ENCODE peak calls at places on chromosomes 11 and 22, in four cellular contexts. U, G, Q and K are unnamed samples. For H3K9me3, the result is how much of the 10 kb centered on the place peaks cover.

GRCh38 chr11:45238724-45239123 is 47.4 kb downstream of the SYT13 start:
- DNase-seq in U (no peak), Q (peak), G (no peak), K (no peak)

GRCh38 chr11:1283906-1284305 is 25.5 kb downstream of the TOLLIP start:
- DNase-seq in U (no peak), G (no peak), Q (no peak), K (no peak)

GRCh38 chr22:42799061-42799460 is 58.0 kb downstream of the ARFGAP3 start:
- DNase-seq in U (no peak), G (no peak), Q (no peak), K (no peak)

GRCh38 chr11:57764527-57764926 is 2.9 kb downstream of the CTNND1 start:
- DNase-seq in U (no peak), G (no peak), Q (no peak), K (no peak)

GRCh38 chr11:102473543-102473942 is 21.0 kb upstream of the TMEM123 start:
- DNase-seq in Q (no peak), U (no peak), G (no peak), K (no peak)

GRCh38 chr11:14500181-14500651 is 605 bp upstream of the COPB1 start:
- DNase-seq in G (peak), Q (peak), U (peak), K (no peak)

GRCh38 chr11:72625746-72626636 is 48.2 kb downstream of the PDE2A start:
- DNase-seq in G (peak), Q (no peak), U (peak), K (peak)

GRCh38 chr11:82814379-82814778 is 80.7 kb upstream of the FAM181B start:
- DNase-seq in Q (no peak), U (no peak), G (no peak), K (no peak)

GRCh38 chr11:114153224-114153623 is 93.7 kb downstream of the ZBTB16 start:
- DNase-seq in U (no peak), G (peak), Q (no peak), K (no peak)

GRCh38 chr11:60594998-60595637 is 79.9 kb downstream of the MS4A13 start:
- DNase-seq in U (no peak), Q (no peak), G (no peak), K (no peak)

GRCh38 chr11:24575392-24575791 is 78.5 kb downstream of the LUZP2 start:
- DNase-seq in G (no peak), U (no peak), Q (no peak), K (no peak)

GRCh38 chr11:116661056-116661455 is 111.7 kb downstream of the BUD13 start:
- DNase-seq in U (no peak), Q (no peak), G (peak), K (no peak)

DNA sequence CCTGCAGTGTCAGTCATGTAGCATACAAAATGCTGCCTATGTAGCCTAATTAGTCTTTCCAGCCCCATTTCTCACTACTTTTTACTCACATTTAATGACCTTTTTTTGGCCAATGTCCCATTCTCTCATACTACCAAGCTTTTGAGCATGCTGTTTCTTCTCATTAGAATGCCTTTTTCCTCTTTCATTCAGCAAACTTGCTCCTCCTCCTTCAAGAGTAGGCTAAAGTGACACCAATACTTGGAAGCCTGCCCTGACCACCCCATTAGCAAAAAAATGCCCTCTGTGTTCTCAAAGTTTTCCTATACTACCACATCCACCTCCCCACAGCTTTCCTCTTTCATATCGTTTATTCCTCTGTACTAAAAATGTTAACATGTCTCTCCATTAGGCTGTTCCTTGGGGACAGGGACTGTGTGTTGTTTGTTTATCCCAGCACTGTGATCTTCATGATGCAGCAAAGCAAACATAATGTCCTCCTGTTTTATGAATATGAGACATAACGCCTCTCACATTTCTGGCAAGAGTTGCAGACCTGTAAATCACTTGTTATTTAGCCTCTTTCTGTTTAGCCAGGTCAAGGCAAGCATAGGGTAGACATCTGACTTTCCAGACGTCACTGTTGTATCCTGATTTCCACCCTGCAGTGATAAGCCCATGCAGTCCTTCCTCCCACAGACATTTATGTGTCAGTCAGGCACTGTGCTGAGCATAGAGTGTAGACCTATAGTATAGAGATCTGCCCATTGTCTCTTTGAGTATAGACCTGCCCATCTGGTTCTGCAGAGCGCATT is 62.0 kb upstream of the UCP3 start:
- DNase-seq in U (no peak), G (no peak), Q (no peak), K (no peak)
- TF ChIP-seq POLR2A in U (no peak), G (no peak), Q (no peak), K (no peak)

GRCh38 chr22:49457146-49457545 is 370.5 kb downstream of the BRD1 start:
- DNase-seq in Q (no peak), G (no peak), U (no peak), K (no peak)
- H3K9me3 ChIP-seq in Q (under half), G (under half), U (under half), K (under half)

DNA sequence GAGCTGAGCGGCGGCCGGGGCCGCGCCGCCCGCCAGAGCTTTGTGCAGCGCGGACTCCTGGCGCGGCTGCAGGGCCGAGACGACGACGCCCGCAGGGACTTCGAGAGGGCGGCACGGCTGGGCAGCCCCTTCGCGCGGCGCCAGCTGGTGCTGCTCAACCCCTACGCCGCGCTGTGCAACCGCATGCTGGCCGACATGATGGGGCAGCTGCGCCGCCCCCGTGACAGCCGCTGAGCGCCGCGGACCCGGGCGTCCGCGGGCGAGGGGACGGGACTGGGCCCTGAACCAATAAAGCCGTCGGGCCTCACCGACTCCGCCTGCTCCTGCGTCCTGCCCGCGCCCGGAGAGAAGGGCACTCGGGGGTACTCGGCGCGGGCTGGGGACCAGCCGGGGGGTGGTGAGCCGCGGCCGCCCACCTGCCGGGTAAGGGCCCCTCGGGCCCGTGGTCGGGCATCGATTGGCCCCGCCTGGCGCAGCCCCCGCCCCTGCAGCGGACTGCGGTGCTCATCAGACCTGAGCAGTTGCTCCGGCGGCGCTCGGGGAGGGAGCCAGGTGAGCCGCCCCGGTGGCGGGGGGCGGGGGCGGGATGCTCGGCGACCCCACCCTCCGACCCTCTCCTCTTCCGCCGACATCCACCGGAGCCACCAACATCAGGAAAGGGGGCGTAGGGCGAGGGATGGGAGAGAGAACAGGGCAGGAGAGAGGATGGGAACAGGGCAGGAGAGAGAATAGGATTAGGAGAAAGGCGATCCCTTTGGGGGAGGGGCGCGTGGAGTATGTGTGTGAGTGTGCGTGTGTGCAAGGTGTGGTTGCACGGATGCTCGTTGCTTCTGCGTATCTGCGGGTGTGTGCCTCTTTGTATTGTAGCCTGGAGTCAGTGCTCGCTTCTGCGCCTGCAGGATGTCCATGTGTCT is at the start of gene TMEM25:
- DNase-seq in U (peak), Q (no peak), G (peak), K (peak)
- TF ChIP-seq POLR2A in U (peak), Q (no peak), G (peak), K (peak)

DNA sequence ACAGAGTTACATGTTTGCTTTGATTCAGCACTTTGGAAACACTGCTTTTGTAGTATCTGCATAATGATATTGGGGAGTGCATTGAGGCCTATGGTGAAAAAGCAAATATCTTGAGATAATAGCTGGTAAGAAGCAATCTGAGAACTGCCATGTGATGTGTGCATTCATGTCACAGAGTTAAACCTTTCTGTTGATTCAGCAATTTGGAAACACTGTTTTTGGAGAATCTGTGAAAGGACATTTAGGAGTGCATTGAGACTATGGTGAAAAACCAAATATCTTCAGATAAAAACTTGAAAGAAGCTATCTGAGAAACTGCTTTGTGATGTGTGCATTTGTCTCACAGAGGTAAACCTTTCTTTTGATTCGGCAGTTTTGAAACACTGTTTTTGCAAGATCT is 346.8 kb downstream of the OR4C45 start:
- DNase-seq in Q (no peak), G (no peak), U (no peak), K (no peak)
- H3K9me3 ChIP-seq in Q (under half), G (under half), U (under half), K (half or more)

GRCh38 chr22:36528795-36529718 is at the start of gene EIF3D:
- DNase-seq in Q (peak), G (peak), U (peak), K (peak)
- TF ChIP-seq POLR2A in Q (peak), G (peak), U (peak), K (peak)

DNA sequence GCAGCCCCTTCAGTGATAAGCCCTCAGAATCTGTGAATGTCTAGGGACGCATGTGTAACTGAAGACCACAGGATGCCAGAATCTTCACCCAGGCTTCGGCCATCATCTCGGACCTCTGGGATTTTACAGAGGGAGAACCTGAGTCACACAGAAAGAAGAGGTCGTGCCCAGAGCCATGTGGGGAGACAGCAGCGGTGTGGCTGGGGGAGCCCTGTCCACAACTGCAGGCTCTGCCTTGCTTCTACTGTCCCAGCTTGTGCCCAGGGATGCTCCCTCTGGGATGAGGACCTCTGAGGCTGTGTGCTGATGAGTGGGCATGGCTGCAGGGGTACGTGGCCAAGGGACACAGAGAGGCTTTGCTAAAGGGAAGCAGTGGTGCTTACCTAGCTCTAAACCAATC is 582.0 kb downstream of the TBC1D22A start:
- DNase-seq in U (no peak), G (no peak), Q (no peak), K (no peak)
- H3K9me3 ChIP-seq in U (under half), G (under half), Q (under half), K (under half)

GRCh38 chr11:66069715-66070603 is at the start of gene PACS1:
- DNase-seq in G (peak), U (peak), Q (peak), K (peak)
- TF ChIP-seq POLR2A in G (peak), U (peak), Q (peak), K (no peak)

GRCh38 chr22:47605886-47606285 is 843.4 kb downstream of the TBC1D22A start:
- DNase-seq in G (no peak), Q (no peak), U (no peak), K (no peak)
- H3K9me3 ChIP-seq in G (under half), Q (under half), U (under half), K (under half)

GRCh38 chr11:129814244-129814992 is 1.2 kb upstream of the TMEM45B start:
- DNase-seq in Q (no peak), U (no peak), G (no peak), K (no peak)

GRCh38 chr11:129819237-129819636 is 3.6 kb downstream of the TMEM45B start:
- DNase-seq in Q (no peak), G (no peak), U (no peak), K (no peak)

GRCh38 chr11:129813216-129813791 is 2.3 kb upstream of the TMEM45B start:
- DNase-seq in G (no peak), U (no peak), Q (no peak), K (no peak)

GRCh38 chr11:129817282-129818051 is 1.8 kb downstream of the TMEM45B start:
- DNase-seq in G (no peak), U (no peak), Q (no peak), K (no peak)

DNA sequence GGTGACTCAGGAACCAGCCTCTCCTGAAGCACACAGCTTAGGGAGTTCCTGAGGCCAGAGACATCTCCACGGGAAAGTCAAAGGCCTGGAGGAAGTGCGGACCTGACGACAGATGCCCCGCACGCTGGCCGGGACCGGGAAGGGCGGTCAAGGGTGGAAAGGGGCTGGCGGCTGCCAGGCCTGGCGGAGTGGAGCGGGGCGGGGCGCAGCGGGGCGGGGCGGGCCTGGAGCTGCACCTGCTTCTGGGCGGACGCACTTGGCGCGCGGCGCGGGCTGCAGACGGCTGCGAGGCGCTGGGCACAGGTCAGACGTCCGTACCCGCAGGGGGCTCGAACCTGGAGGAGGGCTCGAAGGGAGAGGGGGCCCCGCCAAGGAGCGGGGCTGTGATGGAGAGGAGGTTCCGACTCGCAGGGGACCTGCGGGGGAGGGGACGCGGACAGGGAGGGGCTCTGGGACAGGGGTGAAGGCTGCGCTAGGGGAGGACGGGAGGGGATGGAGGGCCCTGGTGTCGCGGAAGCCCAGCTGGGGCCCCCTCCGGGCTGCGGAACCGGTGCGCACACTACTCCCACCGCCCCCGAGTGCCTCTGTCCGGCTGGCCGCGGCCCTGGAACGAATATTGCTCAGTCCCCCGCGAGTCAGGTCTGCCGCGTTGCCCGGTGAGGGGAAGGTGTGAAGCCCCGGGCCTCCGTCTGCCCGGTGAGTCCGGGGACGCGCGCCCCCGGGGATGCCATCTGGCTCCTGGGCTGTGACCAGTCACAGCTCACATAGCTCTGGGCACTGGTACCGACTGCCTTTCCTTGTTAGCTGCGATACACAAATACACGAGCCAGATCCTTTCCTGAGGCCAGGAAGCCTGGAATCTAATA is at the start of gene TMEM45B:
- DNase-seq in Q (no peak), G (peak), U (no peak), K (no peak)
- TF ChIP-seq POLR2A in Q (no peak), G (peak), U (no peak), K (no peak)